ENCODE peak calls at places on chromosomes 13 and 19, in five cellular contexts. P is neural progenitor cell, L is lung, G is body of pancreas, U is mammary epithelial cell. H is an unnamed sample.
A peak's percentile ranks its signal among the peaks of the same experiment; 100 is the strongest.

GRCh38 chr13:51221108-51221507 is 1.1 kb upstream of the FAM124A start:
- DNase-seq in G (no peak), P (no peak), L (no peak), U (no peak), H (no peak)

GRCh38 chr13:90531744-90532143 is 815.7 kb upstream of the MIR17HG start:
- DNase-seq in G (no peak), P (no peak), L (no peak), U (no peak), H (no peak)

GRCh38 chr13:29707876-29708543 is 112.5 kb upstream of the SLC7A1 start:
- DNase-seq in G (peak; percentile 69), L (no peak), P (peak; percentile 74), U (peak; percentile 52), H (no peak)

GRCh38 chr13:49667773-49668172 is 23.5 kb downstream of the EBPL start:
- DNase-seq in U (no peak), L (no peak), G (no peak), P (no peak), H (no peak)

GRCh38 chr19:19315444-19315843 is 4.9 kb downstream of the SUGP1 start:
- DNase-seq in G (no peak), U (no peak), L (no peak), P (no peak), H (no peak)

GRCh38 chr13:20608438-20609020 is 41.6 kb downstream of the IFT88 start:
- DNase-seq in P (no peak), U (no peak), L (no peak), G (no peak), H (no peak)

GRCh38 chr13:23705578-23705977 is 135.4 kb downstream of the TNFRSF19 start:
- DNase-seq in L (no peak), G (no peak), U (no peak), P (no peak), H (no peak)

GRCh38 chr13:111789420-111789819 is 277.5 kb upstream of the SOX1 start:
- DNase-seq in G (no peak), P (no peak), L (no peak), U (no peak), H (no peak)

GRCh38 chr13:61084983-61085382 is 330.7 kb downstream of the PCDH20 start:
- DNase-seq in G (no peak), L (no peak), U (no peak), P (no peak), H (no peak)

GRCh38 chr19:31214086-31214485 is 135.2 kb downstream of the TSHZ3 start:
- DNase-seq in L (peak; percentile 51), U (peak; percentile 99), G (peak; percentile 40), P (no peak), H (no peak)

GRCh38 chr19:42450314-42450934 is 7.7 kb upstream of the CXCL17 start:
- DNase-seq in G (peak; percentile 97), U (peak; percentile 82), P (peak; percentile 82), L (peak; percentile 83), H (peak; percentile 71)

GRCh38 chr13:97466782-97467181 is 32.8 kb downstream of the RAP2A start:
- DNase-seq in G (no peak), U (no peak), P (no peak), L (no peak), H (peak; percentile 71)

GRCh38 chr13:109332501-109333499 is 453.6 kb downstream of the IRS2 start:
- DNase-seq in L (no peak), U (no peak), P (no peak), G (no peak), H (no peak)

GRCh38 chr13:50594276-50594970 is 249.1 kb downstream of the DLEU7 start:
- DNase-seq in P (peak; percentile 57), U (no peak), G (no peak), L (no peak), H (no peak)

GRCh38 chr13:75417006-75417384 is 65.0 kb downstream of the TBC1D4 start:
- DNase-seq in G (no peak), L (no peak), U (no peak), P (no peak), H (no peak)

GRCh38 chr19:10924597-10924996 is 3.8 kb downstream of the YIPF2 start:
- DNase-seq in L (no peak), G (no peak), U (no peak), P (no peak), H (no peak)

GRCh38 chr13:112053167-112053743 is 13.7 kb upstream of the SOX1 start:
- DNase-seq in U (no peak), L (no peak), G (no peak), P (peak; percentile 81), H (no peak)

GRCh38 chr19:38201731-38202130 is 22.3 kb downstream of the DPF1 start:
- DNase-seq in G (no peak), P (no peak), L (no peak), U (no peak), H (no peak)

GRCh38 chr13:39095500-39095899 is 57.2 kb downstream of the NHLRC3 start:
- DNase-seq in P (no peak), U (no peak), L (no peak), G (no peak), H (no peak)

GRCh38 chr13:44438234-44438579 is 64.6 kb downstream of the SERP2 start:
- DNase-seq in G (no peak), L (no peak), P (no peak), U (no peak), H (no peak)
- TF ChIP-seq CTCF in G (peak; percentile 1), L (no peak), P (no peak), U (no peak), H (no peak)

DNA sequence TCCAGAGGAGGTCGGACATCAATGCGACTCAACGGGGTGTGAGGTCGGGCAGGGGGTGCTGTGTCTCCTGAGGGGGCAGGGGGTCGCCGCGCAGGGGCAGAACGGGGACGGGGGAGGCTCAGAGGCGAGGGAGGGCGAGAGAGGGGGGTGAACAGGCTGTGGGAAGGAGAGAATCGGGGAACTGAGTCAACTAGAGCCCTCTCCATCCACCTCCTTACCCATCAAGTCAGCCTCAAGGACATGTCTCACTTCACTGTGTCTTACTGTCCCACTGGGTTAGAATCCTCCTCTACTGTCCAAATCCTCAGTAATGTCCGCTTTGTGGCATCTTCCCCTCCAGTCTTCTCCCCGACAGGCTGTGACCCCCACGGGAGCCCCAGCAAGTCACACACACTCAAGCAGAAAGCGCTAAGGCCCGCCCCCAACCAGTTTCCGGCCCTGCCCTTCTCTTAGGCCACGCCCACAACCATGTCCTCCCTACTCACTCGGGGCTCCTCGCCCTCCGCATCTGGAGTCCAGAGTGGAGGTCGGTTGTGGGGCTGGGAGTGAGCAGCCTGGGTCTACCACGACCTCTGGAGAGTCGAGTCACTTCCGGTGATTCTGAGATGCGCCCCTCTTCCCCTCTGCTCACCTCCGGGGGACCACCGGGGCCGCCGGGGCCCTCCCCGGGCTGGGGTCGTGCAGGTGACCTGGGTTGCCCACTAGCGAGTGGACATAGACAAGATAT is 9.3 kb downstream of the PLEKHA4 start:
- DNase-seq in U (no peak), G (peak; percentile 88), P (no peak), L (peak; percentile 74), H (no peak)
- H3K4me3 ChIP-seq in U (no peak overlapping the region), G (no peak overlapping the region), P (no peak overlapping the region), L (no peak overlapping the region), H (no peak overlapping the region)

GRCh38 chr13:46620029-46620428 is 67.1 kb downstream of the LRCH1 start:
- DNase-seq in L (no peak), G (no peak), U (no peak), P (no peak), H (no peak)

GRCh38 chr13:46615888-46616531 is 63.0 kb downstream of the LRCH1 start:
- DNase-seq in L (no peak), U (no peak), G (no peak), P (no peak), H (no peak)

GRCh38 chr13:46617885-46618284 is 64.9 kb downstream of the LRCH1 start:
- DNase-seq in L (no peak), U (no peak), G (no peak), P (no peak), H (no peak)

GRCh38 chr13:46614582-46614981 is 61.6 kb downstream of the LRCH1 start:
- DNase-seq in U (no peak), P (no peak), L (no peak), G (no peak), H (no peak)

GRCh38 chr13:46617382-46617781 is 64.4 kb downstream of the LRCH1 start:
- DNase-seq in G (no peak), L (no peak), P (no peak), U (no peak), H (no peak)
- TF ChIP-seq CTCF in G (no peak), L (no peak), P (no peak), U (no peak), H (no peak)

GRCh38 chr19:12799723-12800343 is 1.8 kb downstream of the PRDX2 start:
- DNase-seq in P (no peak), L (no peak), G (no peak), U (no peak), H (no peak)
- H3K4me3 ChIP-seq in P (no peak overlapping the region), L (no peak overlapping the region), G (no peak overlapping the region), U (no peak overlapping the region), H (peak overlapping the region; percentile 100)

GRCh38 chr19:45739498-45740439 is 6.5 kb downstream of the MEIOSIN start:
- DNase-seq in G (no peak), U (no peak), L (no peak), P (no peak), H (no peak)
- TF ChIP-seq CTCF in G (no peak), U (no peak), L (no peak), P (no peak), H (no peak)

GRCh38 chr19:51567583-51567982 is 3.5 kb upstream of the ZNF175 start:
- DNase-seq in U (no peak), G (no peak), L (no peak), P (no peak), H (no peak)
- H3K4me3 ChIP-seq in U (no peak overlapping the region), G (no peak overlapping the region), L (no peak overlapping the region), P (no peak overlapping the region), H (no peak overlapping the region)

GRCh38 chr19:47284324-47284899 is 9.7 kb downstream of the INAFM1 start:
- DNase-seq in U (peak; percentile 37), P (peak; percentile 61), G (peak; percentile 25), L (no peak), H (no peak)

GRCh38 chr19:47283405-47284059 is 8.8 kb downstream of the INAFM1 start:
- DNase-seq in G (no peak), P (no peak), U (no peak), L (no peak), H (no peak)

GRCh38 chr19:47274891-47275865 is 493 bp downstream of the INAFM1 start:
- DNase-seq in U (no peak), L (no peak), P (peak; percentile 72), G (no peak), H (no peak)

GRCh38 chr19:47275866-47276461 is 1.3 kb downstream of the INAFM1 start:
- DNase-seq in L (no peak), U (no peak), G (no peak), P (no peak), H (no peak)

DNA sequence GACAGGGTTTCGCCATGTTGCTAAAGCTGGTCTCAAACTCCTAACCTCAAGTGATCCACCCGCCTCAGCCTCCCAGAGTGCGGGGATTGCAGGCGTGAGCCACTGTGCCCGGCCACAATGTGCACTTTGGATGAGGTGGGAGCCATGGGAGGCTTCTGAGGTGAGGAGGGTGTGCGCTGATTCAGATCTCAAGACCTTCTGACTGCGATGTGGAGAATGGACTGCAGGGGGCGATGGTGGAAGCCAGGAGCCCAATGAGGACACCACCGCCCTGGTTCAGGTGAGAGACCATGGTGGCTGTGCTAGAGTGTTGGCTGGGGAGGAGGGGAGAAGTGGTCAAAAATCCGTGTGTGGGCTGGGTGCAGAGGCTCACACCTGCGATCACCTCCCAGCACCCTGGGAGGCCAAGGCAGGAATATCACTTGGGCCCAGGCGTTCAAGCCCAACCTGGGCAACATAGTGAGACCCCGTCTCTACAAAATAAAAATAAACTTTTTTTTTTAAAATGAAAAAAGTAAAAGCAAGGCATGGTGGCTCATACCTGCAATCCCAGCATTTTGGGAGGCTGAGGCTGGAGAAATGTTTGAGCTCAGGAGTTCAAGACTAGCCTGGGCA is 5.6 kb downstream of the INAFM1 start:
- DNase-seq in P (peak; percentile 46), L (no peak), U (no peak), G (peak; percentile 52), H (no peak)
- TF ChIP-seq CTCF in P (peak; percentile 45), L (no peak), U (peak; percentile 52), G (peak; percentile 34), H (no peak)